ENCODE peak calls at places on chromosomes 16 and 17, in six cellular contexts. One of them, this sample, is unnamed.

GRCh38 chr16:27820646-27821345 is 242.7 kb downstream of the GSG1L start:
- DNase-seq in tibial artery: no peak
- DNase-seq in LoVo: no peak
- DNase-seq in Calu3: no peak
- DNase-seq in RPMI7951: no peak
- DNase-seq in stimulated activated CD4-positive, alpha-beta T cell treated with anti-CD3 and anti-CD28 coated beads, Interleukin-12 subunit alpha, Interleukin-12 subunit beta, amount 100 ng/mL, for 48 hours: no peak
- DNase-seq in this sample: no peak

GRCh38 chr17:2056221-2057129 is 1.6 kb downstream of the HIC1 start:
- DNase-seq in tibial artery: no peak
- DNase-seq in LoVo: no peak
- DNase-seq in Calu3: no peak
- DNase-seq in RPMI7951: no peak
- DNase-seq in stimulated activated CD4-positive, alpha-beta T cell treated with anti-CD3 and anti-CD28 coated beads, Interleukin-12 subunit alpha, Interleukin-12 subunit beta, amount 100 ng/mL, for 48 hours: no peak
- DNase-seq in this sample: peak; percentile 74

GRCh38 chr16:5738586-5738985 is 641.0 kb upstream of the EEF2KMT start:
- DNase-seq in tibial artery: no peak
- DNase-seq in LoVo: no peak
- DNase-seq in Calu3: peak; percentile 73
- DNase-seq in RPMI7951: no peak
- DNase-seq in stimulated activated CD4-positive, alpha-beta T cell treated with anti-CD3 and anti-CD28 coated beads, Interleukin-12 subunit alpha, Interleukin-12 subunit beta, amount 100 ng/mL, for 48 hours: no peak
- DNase-seq in this sample: no peak

GRCh38 chr16:4316732-4317461 is 1.0 kb downstream of the GLIS2 start:
- DNase-seq in tibial artery: peak; percentile 95
- DNase-seq in LoVo: peak; percentile 69
- DNase-seq in Calu3: peak; percentile 79
- DNase-seq in RPMI7951: peak; percentile 66
- DNase-seq in stimulated activated CD4-positive, alpha-beta T cell treated with anti-CD3 and anti-CD28 coated beads, Interleukin-12 subunit alpha, Interleukin-12 subunit beta, amount 100 ng/mL, for 48 hours: no peak
- DNase-seq in this sample: peak; percentile 61

GRCh38 chr17:76946111-76946771 is 78.0 kb downstream of the MGAT5B start:
- DNase-seq in tibial artery: no peak
- DNase-seq in LoVo: no peak
- DNase-seq in Calu3: no peak
- DNase-seq in RPMI7951: no peak
- DNase-seq in stimulated activated CD4-positive, alpha-beta T cell treated with anti-CD3 and anti-CD28 coated beads, Interleukin-12 subunit alpha, Interleukin-12 subunit beta, amount 100 ng/mL, for 48 hours: no peak
- DNase-seq in this sample: no peak

GRCh38 chr16:84374160-84374489 is 5.8 kb downstream of the ATP2C2 start:
- DNase-seq in tibial artery: no peak
- DNase-seq in LoVo: no peak
- DNase-seq in Calu3: no peak
- DNase-seq in RPMI7951: no peak
- DNase-seq in stimulated activated CD4-positive, alpha-beta T cell treated with anti-CD3 and anti-CD28 coated beads, Interleukin-12 subunit alpha, Interleukin-12 subunit beta, amount 100 ng/mL, for 48 hours: no peak
- DNase-seq in this sample: no peak

GRCh38 chr17:56289321-56289720 is 136.0 kb downstream of the ANKFN1 start:
- DNase-seq in tibial artery: no peak
- DNase-seq in LoVo: no peak
- DNase-seq in Calu3: no peak
- DNase-seq in RPMI7951: peak; percentile 18
- DNase-seq in stimulated activated CD4-positive, alpha-beta T cell treated with anti-CD3 and anti-CD28 coated beads, Interleukin-12 subunit alpha, Interleukin-12 subunit beta, amount 100 ng/mL, for 48 hours: no peak
- DNase-seq in this sample: peak; percentile 15

GRCh38 chr16:5045499-5046115 is 11.9 kb upstream of the NAGPA start:
- DNase-seq in tibial artery: no peak
- DNase-seq in LoVo: no peak
- DNase-seq in Calu3: no peak
- DNase-seq in RPMI7951: no peak
- DNase-seq in stimulated activated CD4-positive, alpha-beta T cell treated with anti-CD3 and anti-CD28 coated beads, Interleukin-12 subunit alpha, Interleukin-12 subunit beta, amount 100 ng/mL, for 48 hours: no peak
- DNase-seq in this sample: no peak

GRCh38 chr17:77409282-77410161 is 268.8 kb downstream of the SEC14L1 start:
- DNase-seq in tibial artery: peak; percentile 95
- DNase-seq in LoVo: no peak
- DNase-seq in Calu3: no peak
- DNase-seq in RPMI7951: peak; percentile 75
- DNase-seq in stimulated activated CD4-positive, alpha-beta T cell treated with anti-CD3 and anti-CD28 coated beads, Interleukin-12 subunit alpha, Interleukin-12 subunit beta, amount 100 ng/mL, for 48 hours: no peak
- DNase-seq in this sample: peak; percentile 87

GRCh38 chr16:84396537-84397008 is 28.2 kb downstream of the ATP2C2 start:
- DNase-seq in tibial artery: peak; percentile 58
- DNase-seq in LoVo: peak; percentile 43
- DNase-seq in Calu3: peak; percentile 84
- DNase-seq in RPMI7951: no peak
- DNase-seq in stimulated activated CD4-positive, alpha-beta T cell treated with anti-CD3 and anti-CD28 coated beads, Interleukin-12 subunit alpha, Interleukin-12 subunit beta, amount 100 ng/mL, for 48 hours: no peak
- DNase-seq in this sample: no peak

GRCh38 chr17:29614345-29615047 is 8.2 kb downstream of the CORO6 start:
- DNase-seq in tibial artery: no peak
- DNase-seq in LoVo: no peak
- DNase-seq in Calu3: no peak
- DNase-seq in RPMI7951: no peak
- DNase-seq in stimulated activated CD4-positive, alpha-beta T cell treated with anti-CD3 and anti-CD28 coated beads, Interleukin-12 subunit alpha, Interleukin-12 subunit beta, amount 100 ng/mL, for 48 hours: no peak
- DNase-seq in this sample: no peak

GRCh38 chr16:79365687-79366086 is 234.8 kb downstream of the MAF start:
- DNase-seq in tibial artery: no peak
- DNase-seq in LoVo: no peak
- DNase-seq in Calu3: no peak
- DNase-seq in RPMI7951: no peak
- DNase-seq in stimulated activated CD4-positive, alpha-beta T cell treated with anti-CD3 and anti-CD28 coated beads, Interleukin-12 subunit alpha, Interleukin-12 subunit beta, amount 100 ng/mL, for 48 hours: no peak
- DNase-seq in this sample: no peak

GRCh38 chr16:72890587-72890986 is 157.3 kb downstream of the ZFHX3 start:
- DNase-seq in tibial artery: peak; percentile 21
- DNase-seq in LoVo: no peak
- DNase-seq in Calu3: no peak
- DNase-seq in RPMI7951: no peak
- DNase-seq in stimulated activated CD4-positive, alpha-beta T cell treated with anti-CD3 and anti-CD28 coated beads, Interleukin-12 subunit alpha, Interleukin-12 subunit beta, amount 100 ng/mL, for 48 hours: no peak
- DNase-seq in this sample: no peak

GRCh38 chr17:3594056-3594810 is 15.0 kb downstream of the TRPV1 start:
- DNase-seq in tibial artery: no peak
- DNase-seq in LoVo: no peak
- DNase-seq in Calu3: no peak
- DNase-seq in RPMI7951: no peak
- DNase-seq in stimulated activated CD4-positive, alpha-beta T cell treated with anti-CD3 and anti-CD28 coated beads, Interleukin-12 subunit alpha, Interleukin-12 subunit beta, amount 100 ng/mL, for 48 hours: no peak
- DNase-seq in this sample: peak; percentile 18

GRCh38 chr16:48574766-48575165 is 35.2 kb downstream of the N4BP1 start:
- DNase-seq in tibial artery: no peak
- DNase-seq in LoVo: no peak
- DNase-seq in Calu3: peak; percentile 10
- DNase-seq in RPMI7951: no peak
- DNase-seq in stimulated activated CD4-positive, alpha-beta T cell treated with anti-CD3 and anti-CD28 coated beads, Interleukin-12 subunit alpha, Interleukin-12 subunit beta, amount 100 ng/mL, for 48 hours: no peak
- DNase-seq in this sample: no peak

GRCh38 chr17:42681976-42682375 is 333 bp upstream of the CCR10 start:
- DNase-seq in tibial artery: no peak
- DNase-seq in LoVo: no peak
- DNase-seq in Calu3: no peak
- DNase-seq in RPMI7951: no peak
- DNase-seq in stimulated activated CD4-positive, alpha-beta T cell treated with anti-CD3 and anti-CD28 coated beads, Interleukin-12 subunit alpha, Interleukin-12 subunit beta, amount 100 ng/mL, for 48 hours: no peak
- DNase-seq in this sample: no peak

GRCh38 chr16:79776243-79776884 is 175.8 kb upstream of the MAF start:
- DNase-seq in tibial artery: no peak
- DNase-seq in LoVo: no peak
- DNase-seq in Calu3: no peak
- DNase-seq in RPMI7951: peak; percentile 33
- DNase-seq in stimulated activated CD4-positive, alpha-beta T cell treated with anti-CD3 and anti-CD28 coated beads, Interleukin-12 subunit alpha, Interleukin-12 subunit beta, amount 100 ng/mL, for 48 hours: no peak
- DNase-seq in this sample: no peak

GRCh38 chr17:79065105-79065670 is 9.4 kb upstream of the ENGASE start:
- DNase-seq in tibial artery: no peak
- DNase-seq in LoVo: peak; percentile 8
- DNase-seq in Calu3: peak; percentile 49
- DNase-seq in RPMI7951: peak; percentile 53
- DNase-seq in stimulated activated CD4-positive, alpha-beta T cell treated with anti-CD3 and anti-CD28 coated beads, Interleukin-12 subunit alpha, Interleukin-12 subunit beta, amount 100 ng/mL, for 48 hours: peak; percentile 42
- DNase-seq in this sample: peak; percentile 43

GRCh38 chr17:6489016-6489550 is 44.8 kb downstream of the PIMREG start:
- DNase-seq in tibial artery: no peak
- DNase-seq in LoVo: no peak
- DNase-seq in Calu3: no peak
- DNase-seq in RPMI7951: no peak
- DNase-seq in stimulated activated CD4-positive, alpha-beta T cell treated with anti-CD3 and anti-CD28 coated beads, Interleukin-12 subunit alpha, Interleukin-12 subunit beta, amount 100 ng/mL, for 48 hours: no peak
- DNase-seq in this sample: no peak

GRCh38 chr17:50464121-50464520 is 4.6 kb downstream of the CHAD start:
- DNase-seq in tibial artery: no peak
- DNase-seq in LoVo: no peak
- DNase-seq in Calu3: no peak
- DNase-seq in RPMI7951: no peak
- DNase-seq in stimulated activated CD4-positive, alpha-beta T cell treated with anti-CD3 and anti-CD28 coated beads, Interleukin-12 subunit alpha, Interleukin-12 subunit beta, amount 100 ng/mL, for 48 hours: no peak
- DNase-seq in this sample: no peak

GRCh38 chr17:70961341-70961740 is 792.0 kb downstream of the KCNJ2 start:
- DNase-seq in tibial artery: no peak
- DNase-seq in LoVo: no peak
- DNase-seq in Calu3: no peak
- DNase-seq in RPMI7951: no peak
- DNase-seq in stimulated activated CD4-positive, alpha-beta T cell treated with anti-CD3 and anti-CD28 coated beads, Interleukin-12 subunit alpha, Interleukin-12 subunit beta, amount 100 ng/mL, for 48 hours: no peak
- DNase-seq in this sample: no peak

GRCh38 chr17:46944931-46945330 is 22.0 kb downstream of the GOSR2 start:
- DNase-seq in tibial artery: no peak
- DNase-seq in LoVo: no peak
- DNase-seq in Calu3: peak; percentile 48
- DNase-seq in RPMI7951: no peak
- DNase-seq in stimulated activated CD4-positive, alpha-beta T cell treated with anti-CD3 and anti-CD28 coated beads, Interleukin-12 subunit alpha, Interleukin-12 subunit beta, amount 100 ng/mL, for 48 hours: no peak
- DNase-seq in this sample: no peak

GRCh38 chr17:45581860-45582259 is 91.3 kb upstream of the PLEKHM1 start:
- DNase-seq in tibial artery: no peak
- DNase-seq in LoVo: no peak
- DNase-seq in Calu3: no peak
- DNase-seq in RPMI7951: no peak
- DNase-seq in stimulated activated CD4-positive, alpha-beta T cell treated with anti-CD3 and anti-CD28 coated beads, Interleukin-12 subunit alpha, Interleukin-12 subunit beta, amount 100 ng/mL, for 48 hours: no peak
- DNase-seq in this sample: no peak

GRCh38 chr17:19327039-19327776 is 35.3 kb downstream of the B9D1 start:
- DNase-seq in tibial artery: peak; percentile 43
- DNase-seq in LoVo: peak; percentile 54
- DNase-seq in Calu3: no peak
- DNase-seq in RPMI7951: peak; percentile 70
- DNase-seq in stimulated activated CD4-positive, alpha-beta T cell treated with anti-CD3 and anti-CD28 coated beads, Interleukin-12 subunit alpha, Interleukin-12 subunit beta, amount 100 ng/mL, for 48 hours: no peak
- DNase-seq in this sample: peak; percentile 86

GRCh38 chr17:27323538-27324212 is 29.8 kb downstream of the WSB1 start:
- DNase-seq in tibial artery: peak; percentile 93
- DNase-seq in LoVo: peak; percentile 71
- DNase-seq in Calu3: peak; percentile 69
- DNase-seq in RPMI7951: peak; percentile 75
- DNase-seq in stimulated activated CD4-positive, alpha-beta T cell treated with anti-CD3 and anti-CD28 coated beads, Interleukin-12 subunit alpha, Interleukin-12 subunit beta, amount 100 ng/mL, for 48 hours: no peak
- DNase-seq in this sample: peak; percentile 76

GRCh38 chr17:77892031-77892430 is 66.5 kb upstream of the TNRC6C start:
- DNase-seq in tibial artery: peak; percentile 53
- DNase-seq in LoVo: no peak
- DNase-seq in Calu3: no peak
- DNase-seq in RPMI7951: no peak
- DNase-seq in stimulated activated CD4-positive, alpha-beta T cell treated with anti-CD3 and anti-CD28 coated beads, Interleukin-12 subunit alpha, Interleukin-12 subunit beta, amount 100 ng/mL, for 48 hours: no peak
- DNase-seq in this sample: no peak

GRCh38 chr17:68326681-68327080 is 35.4 kb downstream of the ARSG start:
- DNase-seq in tibial artery: no peak
- DNase-seq in LoVo: no peak
- DNase-seq in Calu3: no peak
- DNase-seq in RPMI7951: no peak
- DNase-seq in stimulated activated CD4-positive, alpha-beta T cell treated with anti-CD3 and anti-CD28 coated beads, Interleukin-12 subunit alpha, Interleukin-12 subunit beta, amount 100 ng/mL, for 48 hours: no peak
- DNase-seq in this sample: no peak

GRCh38 chr17:41711669-41712400 is at the start of gene GAST:
- DNase-seq in tibial artery: no peak
- DNase-seq in LoVo: no peak
- DNase-seq in Calu3: no peak
- DNase-seq in RPMI7951: no peak
- DNase-seq in stimulated activated CD4-positive, alpha-beta T cell treated with anti-CD3 and anti-CD28 coated beads, Interleukin-12 subunit alpha, Interleukin-12 subunit beta, amount 100 ng/mL, for 48 hours: no peak
- DNase-seq in this sample: no peak

GRCh38 chr16:13909872-13910303 is 10.1 kb upstream of the ERCC4 start:
- DNase-seq in tibial artery: peak; percentile 89
- DNase-seq in LoVo: no peak
- DNase-seq in Calu3: peak; percentile 38
- DNase-seq in RPMI7951: peak; percentile 62
- DNase-seq in stimulated activated CD4-positive, alpha-beta T cell treated with anti-CD3 and anti-CD28 coated beads, Interleukin-12 subunit alpha, Interleukin-12 subunit beta, amount 100 ng/mL, for 48 hours: no peak
- DNase-seq in this sample: peak; percentile 24

GRCh38 chr17:43021739-43022512 is at the start of gene VAT1:
- DNase-seq in tibial artery: peak; percentile 89
- DNase-seq in LoVo: peak; percentile 84
- DNase-seq in Calu3: peak; percentile 88
- DNase-seq in RPMI7951: peak; percentile 73
- DNase-seq in stimulated activated CD4-positive, alpha-beta T cell treated with anti-CD3 and anti-CD28 coated beads, Interleukin-12 subunit alpha, Interleukin-12 subunit beta, amount 100 ng/mL, for 48 hours: no peak
- DNase-seq in this sample: peak; percentile 76

GRCh38 chr17:50459756-50460155 is 8.9 kb downstream of the CHAD start:
- DNase-seq in tibial artery: no peak
- DNase-seq in LoVo: no peak
- DNase-seq in Calu3: no peak
- DNase-seq in RPMI7951: no peak
- DNase-seq in stimulated activated CD4-positive, alpha-beta T cell treated with anti-CD3 and anti-CD28 coated beads, Interleukin-12 subunit alpha, Interleukin-12 subunit beta, amount 100 ng/mL, for 48 hours: no peak
- DNase-seq in this sample: no peak

GRCh38 chr17:4407851-4408250 is 25.9 kb upstream of the SPNS3 start:
- DNase-seq in tibial artery: no peak
- DNase-seq in LoVo: no peak
- DNase-seq in Calu3: no peak
- DNase-seq in RPMI7951: no peak
- DNase-seq in stimulated activated CD4-positive, alpha-beta T cell treated with anti-CD3 and anti-CD28 coated beads, Interleukin-12 subunit alpha, Interleukin-12 subunit beta, amount 100 ng/mL, for 48 hours: no peak
- DNase-seq in this sample: peak; percentile 6

GRCh38 chr16:4747906-4748681 is 13.8 kb downstream of the DNAAF8 start:
- DNase-seq in tibial artery: no peak
- DNase-seq in LoVo: no peak
- DNase-seq in Calu3: no peak
- DNase-seq in RPMI7951: no peak
- DNase-seq in stimulated activated CD4-positive, alpha-beta T cell treated with anti-CD3 and anti-CD28 coated beads, Interleukin-12 subunit alpha, Interleukin-12 subunit beta, amount 100 ng/mL, for 48 hours: no peak
- DNase-seq in this sample: no peak

GRCh38 chr16:85137323-85138072 is 25.2 kb upstream of the CIBAR2 start:
- DNase-seq in tibial artery: peak; percentile 98
- DNase-seq in LoVo: no peak
- DNase-seq in Calu3: peak; percentile 71
- DNase-seq in RPMI7951: peak; percentile 89
- DNase-seq in stimulated activated CD4-positive, alpha-beta T cell treated with anti-CD3 and anti-CD28 coated beads, Interleukin-12 subunit alpha, Interleukin-12 subunit beta, amount 100 ng/mL, for 48 hours: no peak
- DNase-seq in this sample: peak; percentile 89

This sample was measured in EH.